ENCODE peak calls at places on chromosomes 3 and 15, in four cellular contexts. A is heart right ventricle, C is Calu3, Q is Daoy. I is an unnamed sample.

GRCh38 chr3:108180214-108180613 is 42.0 kb downstream of the IFT57 start:
- DNase-seq in A (no peak), Q (peak; percentile 37), C (no peak), I (no peak)

GRCh38 chr3:65479967-65480366 is 558.8 kb downstream of the MAGI1 start:
- DNase-seq in A (no peak), C (no peak), Q (no peak), I (no peak)

GRCh38 chr15:68114840-68115239 is 60.7 kb downstream of the PIAS1 start:
- DNase-seq in Q (no peak), A (no peak), C (no peak), I (no peak)

GRCh38 chr3:181805703-181806102 is 94.0 kb downstream of the SOX2 start:
- DNase-seq in Q (no peak), A (no peak), C (no peak), I (no peak)

GRCh38 chr15:64716452-64716851 is 58.9 kb downstream of the RBPMS2 start:
- DNase-seq in A (no peak), C (no peak), Q (no peak), I (no peak)

GRCh38 chr3:16741103-16741758 is 136.0 kb upstream of the DAZL start:
- DNase-seq in C (no peak), A (no peak), Q (peak; percentile 70), I (no peak)

GRCh38 chr15:28920781-28921331 is 35.1 kb downstream of the APBA2 start:
- DNase-seq in Q (no peak), C (no peak), A (no peak), I (no peak)

GRCh38 chr15:57387644-57388076 is 11.4 kb downstream of the CGNL1 start:
- DNase-seq in A (no peak), Q (no peak), C (no peak), I (no peak)

GRCh38 chr3:34198309-34198708 is 399.9 kb downstream of the PDCD6IP start:
- DNase-seq in A (no peak), Q (no peak), C (no peak), I (no peak)

GRCh38 chr15:90871716-90872480 is 3.5 kb downstream of the FURIN start:
- DNase-seq in Q (peak; percentile 30), A (no peak), C (peak; percentile 44), I (no peak)

GRCh38 chr3:195095035-195095703 is 175.8 kb downstream of the XXYLT1 start:
- DNase-seq in C (no peak), A (no peak), Q (peak; percentile 30), I (peak; percentile 67)

GRCh38 chr15:66252411-66253295 is 897 bp downstream of the MEGF11 start:
- DNase-seq in Q (peak; percentile 72), C (peak; percentile 81), A (peak; percentile 39), I (peak; percentile 67)

GRCh38 chr15:41969851-41970431 is 2.4 kb downstream of the EHD4 start:
- DNase-seq in C (no peak), Q (peak; percentile 45), A (no peak), I (peak; percentile 94)

GRCh38 chr15:79682285-79682684 is 214.5 kb downstream of the MTHFS start:
- DNase-seq in C (no peak), Q (peak; percentile 33), A (peak; percentile 56), I (peak; percentile 18)

GRCh38 chr15:51718745-51719144 is 18.7 kb downstream of the LYSMD2 start:
- DNase-seq in C (no peak), A (no peak), Q (no peak), I (no peak)

GRCh38 chr3:58529516-58530353 is 7.3 kb downstream of the ACOX2 start:
- DNase-seq in Q (peak; percentile 35), C (peak; percentile 15), A (no peak), I (no peak)

GRCh38 chr15:85019815-85020590 is 38.3 kb downstream of the PDE8A start:
- DNase-seq in Q (no peak), A (no peak), C (no peak), I (no peak)

I was measured in A673.